ENCODE peak calls at places on chromosomes 7 and 10, in eight cellular contexts. L is SK-N-SH, F is HCT116, P is fibroblast of lung, S is mesendoderm, W is neural progenitor cell, Z is OCI-LY7, D is endothelial cell of umbilical vein. K is an unnamed sample. For H3K4me1, the result is how much of the 10 kb centered on the place peaks cover.

GRCh38 chr7:35749548-35749947 is 51.3 kb upstream of the SEPTIN7 start:
- DNase-seq in S (no peak), L (no peak), D (no peak), P (no peak), F (no peak), W (no peak), Z (no peak), K (no peak)

GRCh38 chr10:70845261-70845660 is 29.5 kb downstream of the SGPL1 start:
- DNase-seq in Z (no peak), S (no peak), L (no peak), P (no peak), W (no peak), D (no peak), F (no peak), K (no peak)

GRCh38 chr7:47473499-47474210 is 108.3 kb downstream of the TNS3 start:
- DNase-seq in S (no peak), L (no peak), P (no peak), D (no peak), Z (peak), F (no peak), W (no peak), K (no peak)

GRCh38 chr7:115037128-115037802 is 115.4 kb downstream of the MDFIC start:
- DNase-seq in Z (no peak), F (no peak), S (peak), P (peak), D (no peak), W (no peak), L (no peak), K (no peak)

GRCh38 chr7:120185940-120186682 is 86.9 kb upstream of the KCND2 start:
- DNase-seq in L (no peak), Z (no peak), F (no peak), P (no peak), D (no peak), W (no peak), S (peak), K (no peak)

GRCh38 chr7:64881461-64882287 is 21.4 kb upstream of the ZNF273 start:
- DNase-seq in Z (no peak), L (peak), P (no peak), W (no peak), S (no peak), F (no peak), D (no peak), K (no peak)

GRCh38 chr10:101835406-101835805 is 8.2 kb downstream of the KCNIP2 start:
- DNase-seq in S (no peak), W (peak), Z (no peak), F (no peak), D (no peak), L (no peak), P (no peak), K (no peak)

GRCh38 chr7:92835851-92836488 is 403 bp downstream of the CDK6 start:
- DNase-seq in F (no peak), D (no peak), L (peak), P (peak), W (no peak), S (peak), Z (peak), K (no peak)

GRCh38 chr10:7475954-7476353 is 65.1 kb upstream of the SFMBT2 start:
- DNase-seq in Z (peak), P (no peak), S (no peak), F (no peak), L (no peak), D (no peak), W (no peak), K (peak)

DNA sequence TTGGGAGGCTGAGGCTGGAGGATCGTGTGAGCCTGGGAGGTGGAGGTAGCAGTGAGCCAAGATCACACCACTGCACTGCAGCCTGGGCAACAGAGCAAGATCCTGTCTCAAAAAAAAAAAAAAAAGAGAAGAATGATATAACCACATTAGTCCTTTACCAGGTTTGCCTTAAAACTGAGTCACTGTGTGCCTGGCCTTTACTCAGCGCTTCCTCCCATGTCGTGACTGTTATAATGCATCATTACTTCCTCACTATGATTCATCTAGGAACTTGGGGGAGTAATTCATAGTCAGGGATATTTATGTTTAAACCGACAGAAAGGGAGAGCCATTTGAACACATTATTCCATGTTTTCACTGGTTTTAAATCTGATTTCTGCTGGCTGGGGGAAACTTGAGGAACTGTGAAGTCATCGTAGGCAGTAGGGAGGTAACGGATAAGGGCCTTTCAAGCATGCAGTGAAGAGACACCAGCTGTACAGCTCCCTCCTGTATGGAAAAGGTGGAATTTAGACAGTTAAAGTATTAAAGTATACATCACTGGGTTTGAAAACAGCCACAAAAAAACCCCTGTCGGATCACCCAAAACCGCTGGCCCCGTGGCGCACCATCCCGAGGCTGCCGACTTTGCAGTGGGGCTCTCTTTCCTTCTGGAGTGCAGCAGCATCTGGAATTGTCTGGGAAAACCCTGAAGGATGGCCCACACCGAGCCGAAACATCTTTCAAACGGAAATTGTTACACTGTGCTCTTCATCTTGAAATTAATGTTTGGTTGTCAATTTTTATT is 119.8 kb downstream of the NKX6-2 start:
- DNase-seq in D (peak), Z (no peak), L (no peak), P (peak), F (no peak), S (no peak), W (no peak), K (no peak)
- H3K4me2 ChIP-seq in D (peak), Z (no peak), L (peak), P (peak), F (peak), S (no peak), W (no peak), K (no peak)

GRCh38 chr10:110074986-110075664 is 67.3 kb downstream of the ADD3 start:
- DNase-seq in Z (peak), W (no peak), F (no peak), P (peak), S (peak), D (peak), L (no peak), K (no peak)

GRCh38 chr10:110075726-110076125 is 67.9 kb downstream of the ADD3 start:
- DNase-seq in W (no peak), P (peak), F (no peak), D (no peak), L (no peak), S (no peak), Z (no peak), K (no peak)

GRCh38 chr10:110078317-110078716 is 70.5 kb downstream of the ADD3 start:
- DNase-seq in Z (no peak), P (no peak), L (no peak), W (no peak), S (no peak), D (no peak), F (no peak), K (no peak)

GRCh38 chr10:110077436-110078120 is 69.8 kb downstream of the ADD3 start:
- DNase-seq in S (no peak), W (no peak), F (no peak), Z (no peak), P (peak), L (no peak), D (no peak), K (no peak)

DNA sequence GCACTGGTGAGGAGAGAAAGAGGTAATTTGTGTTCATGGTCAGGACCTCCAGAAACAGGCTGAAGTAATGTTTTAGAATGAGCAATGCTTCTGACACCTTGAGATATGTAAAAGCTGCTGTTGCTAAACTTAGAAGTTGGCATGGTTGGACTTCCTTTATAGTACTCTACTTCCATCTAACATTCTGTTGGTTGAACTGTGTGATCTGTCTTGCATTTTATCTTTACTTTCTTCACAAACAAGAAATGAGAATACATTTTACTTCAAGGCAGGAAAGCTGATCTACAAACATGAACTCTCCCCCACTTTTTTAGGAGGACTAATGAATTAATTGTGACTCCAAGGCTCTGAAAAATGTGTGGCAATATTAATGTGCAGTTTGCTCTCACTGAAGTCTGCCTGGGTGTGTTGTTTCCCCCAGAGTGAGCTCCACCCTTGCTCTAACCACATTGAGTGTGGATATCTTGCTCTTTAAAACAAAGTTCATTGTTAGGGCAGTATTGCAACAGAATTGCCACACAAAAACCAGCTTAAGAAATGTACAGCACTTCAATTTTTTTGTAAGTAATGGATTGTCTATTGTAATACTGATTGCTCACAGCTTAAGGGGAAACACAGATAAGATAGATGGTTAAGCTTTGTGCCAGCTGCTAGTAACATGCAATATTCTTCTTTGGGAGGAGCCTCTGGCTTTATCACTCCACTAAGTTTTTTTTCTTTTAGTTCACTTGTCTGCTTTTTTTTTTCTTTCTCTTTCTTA is 69.0 kb downstream of the ADD3 start:
- DNase-seq in F (peak), P (peak), W (no peak), D (peak), S (no peak), L (no peak), Z (peak), K (no peak)
- H3K4me3 ChIP-seq in F (no peak), P (peak), W (no peak), D (no peak), S (no peak), L (no peak), Z (peak), K (no peak)

DNA sequence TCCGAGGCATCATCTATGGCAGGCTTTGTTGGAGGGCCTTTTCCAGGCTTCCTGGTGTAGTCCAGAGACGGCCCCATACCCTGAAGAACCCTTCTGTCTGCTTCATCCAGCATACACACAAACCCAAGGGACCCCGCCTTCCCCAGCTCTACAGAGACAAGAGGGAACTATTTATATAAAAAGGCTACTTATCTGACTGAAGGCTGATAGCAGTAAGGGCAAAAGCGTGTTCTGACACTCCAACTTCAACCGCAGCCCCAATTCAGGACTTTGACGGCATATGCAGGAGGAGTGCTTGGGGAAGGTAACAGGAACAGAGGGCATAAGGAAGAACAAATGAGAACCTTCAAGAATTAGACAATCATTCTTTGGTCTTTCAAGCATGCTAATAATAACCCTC is 21.0 kb downstream of the GNA12 start:
- DNase-seq in F (no peak), D (no peak), W (no peak), Z (no peak), P (no peak), S (no peak), L (no peak), K (no peak)
- H3K4me1 ChIP-seq in F (under half), D (under half), W (half or more), Z (half or more), P (under half), S (under half), L (under half), K (under half)

GRCh38 chr10:95628786-95629185 is 27.7 kb downstream of the ALDH18A1 start:
- DNase-seq in W (no peak), S (no peak), Z (no peak), D (no peak), F (no peak), L (no peak), P (peak), K (no peak)
- H3K4me2 ChIP-seq in W (no peak), S (no peak), Z (no peak), D (no peak), F (no peak), L (no peak), P (no peak), K (no peak)